ENCODE peak calls at places on chromosome X, in four cellular contexts. I is mesothelial cell of epicardium, V is PC-3, M is astrocyte of the spinal cord. T is an unnamed sample.

GRCh38 chrX:16307950-16308349 is 140.7 kb downstream of the MAGEB17 start:
- DNase-seq in I (no peak), V (no peak), M (no peak), T (no peak)

GRCh38 chrX:110699109-110699508 is 96.5 kb downstream of the CHRDL1 start:
- DNase-seq in I (no peak), V (no peak), M (peak), T (no peak)

GRCh38 chrX:33211356-33212254 is at the start of gene DMD:
- DNase-seq in I (peak), V (no peak), M (peak), T (no peak)

GRCh38 chrX:133980406-133980805 is 5.0 kb downstream of the GPC3 start:
- DNase-seq in I (no peak), V (no peak), M (no peak), T (no peak)

GRCh38 chrX:30935985-30936384 is 46.9 kb upstream of the TAB3 start:
- DNase-seq in I (no peak), V (peak), M (peak), T (no peak)

GRCh38 chrX:152138388-152138784 is at the start of gene MAGEA10:
- DNase-seq in I (no peak), V (no peak), M (no peak), T (no peak)

GRCh38 chrX:68090266-68090665 is 343.0 kb downstream of the OPHN1 start:
- DNase-seq in I (no peak), V (no peak), M (no peak), T (no peak)

GRCh38 chrX:75784689-75785491 is at the start of gene MAGEE2:
- DNase-seq in I (no peak), V (no peak), M (no peak), T (no peak)

GRCh38 chrX:103571121-103571520 is 14.2 kb upstream of the TCEAL4 start:
- DNase-seq in I (no peak), V (no peak), M (no peak), T (no peak)

GRCh38 chrX:101078716-101079115 is at the start of gene TMEM35A:
- DNase-seq in I (no peak), V (no peak), M (peak), T (no peak)

GRCh38 chrX:1452497-1453389 is at the start of gene ASMTL:
- DNase-seq in I (peak), V (peak), M (peak), T (peak)

GRCh38 chrX:81202413-81202794 is 502 bp downstream of the SH3BGRL start:
- DNase-seq in I (no peak), V (no peak), M (peak), T (no peak)

GRCh38 chrX:148416931-148417330 is 83.5 kb upstream of the AFF2 start:
- DNase-seq in I (no peak), V (no peak), M (peak), T (no peak)

GRCh38 chrX:32483534-32484136 is 727.7 kb downstream of the DMD start:
- DNase-seq in I (no peak), V (peak), M (no peak), T (no peak)

GRCh38 chrX:103343105-103343504 is 13.1 kb downstream of the TCEAL7 start:
- DNase-seq in I (no peak), V (peak), M (peak), T (no peak)

GRCh38 chrX:19566359-19567141 is 51.2 kb upstream of the MAP3K15 start:
- DNase-seq in I (no peak), V (no peak), M (peak), T (no peak)

GRCh38 chrX:38754102-38754790 is 47.0 kb upstream of the MID1IP1 start:
- DNase-seq in I (no peak), V (peak), M (peak), T (no peak)

GRCh38 chrX:10769696-10770619 is 149.6 kb upstream of the MID1 start:
- DNase-seq in I (no peak), V (no peak), M (peak), T (no peak)

GRCh38 chrX:100980608-100981497 is 11.3 kb downstream of the ARL13A start:
- DNase-seq in I (no peak), V (peak), M (peak), T (no peak)

GRCh38 chrX:110437686-110438085 is 79.0 kb downstream of the RTL9 start:
- DNase-seq in I (no peak), V (no peak), M (no peak), T (no peak)

GRCh38 chrX:51891821-51892551 is 1.4 kb upstream of the MAGED1 start:
- DNase-seq in I (no peak), V (no peak), M (peak), T (no peak)

GRCh38 chrX:5936438-5936837 is 292.2 kb downstream of the NLGN4X start:
- DNase-seq in I (no peak), V (no peak), M (no peak), T (no peak)

GRCh38 chrX:17285983-17286382 is 89.0 kb upstream of the NHS start:
- DNase-seq in I (no peak), V (no peak), M (no peak), T (no peak)

GRCh38 chrX:153474718-153475117 is 4.3 kb upstream of the HAUS7 start:
- DNase-seq in I (no peak), V (peak), M (peak), T (no peak)

GRCh38 chrX:11261260-11261659 is 32.0 kb upstream of the AMELX start:
- DNase-seq in I (no peak), V (peak), M (peak), T (no peak)

GRCh38 chrX:2664497-2664896 is 26.6 kb upstream of the CD99 start:
- DNase-seq in I (no peak), V (no peak), M (peak), T (no peak)

GRCh38 chrX:38117485-38117884 is 103.2 kb downstream of the SRPX start:
- DNase-seq in I (no peak), V (no peak), M (peak), T (no peak)

GRCh38 chrX:140765043-140765784 is 55.7 kb downstream of the LINC00632 start:
- DNase-seq in I (no peak), V (peak), M (peak), T (no peak)

GRCh38 chrX:121154858-121155404 is 107.5 kb downstream of the GLUD2 start:
- DNase-seq in I (no peak), V (no peak), M (no peak), T (no peak)

GRCh38 chrX:24321741-24322395 is 8.0 kb upstream of the SUPT20HL2 start:
- DNase-seq in I (no peak), V (no peak), M (no peak), T (no peak)

GRCh38 chrX:53089224-53089842 is 4.6 kb upstream of the KANTR start:
- DNase-seq in I (no peak), V (peak), M (peak), T (peak)

GRCh38 chrX:41963348-41963747 is 40.0 kb upstream of the CASK start:
- DNase-seq in I (no peak), V (no peak), M (no peak), T (no peak)

GRCh38 chrX:50003927-50004326 is 81.5 kb downstream of the CLCN5 start:
- DNase-seq in I (no peak), V (peak), M (no peak), T (no peak)

GRCh38 chrX:63613531-63614028 is 171.4 kb downstream of the ARHGEF9 start:
- DNase-seq in I (no peak), V (no peak), M (no peak), T (no peak)

GRCh38 chrX:52934704-52935468 is 23.4 kb downstream of the FAM156A start:
- DNase-seq in I (peak), V (peak), M (peak), T (peak)

GRCh38 chrX:111868726-111869638 is 7.0 kb upstream of the TRPC5OS start:
- DNase-seq in I (no peak), V (peak), M (peak), T (no peak)

GRCh38 chrX:24506082-24506481 is 41.0 kb downstream of the PDK3 start:
- DNase-seq in I (no peak), V (peak), M (no peak), T (no peak)

GRCh38 chrX:130120746-130121504 is 10.6 kb upstream of the ELF4 start:
- DNase-seq in I (peak), V (peak), M (peak), T (peak)

GRCh38 chrX:108235990-108236389 is 144.4 kb downstream of the ATG4A start:
- DNase-seq in I (no peak), V (no peak), M (no peak), T (no peak)

GRCh38 chrX:55450259-55450658 is 1.7 kb upstream of the MAGEH1 start:
- DNase-seq in I (no peak), V (peak), M (no peak), T (no peak)
- TF ChIP-seq CTCF in I (no peak), V (peak), M (no peak), T (peak)

GRCh38 chrX:106791495-106791894 is 11.0 kb upstream of the TBC1D8B start:
- DNase-seq in I (no peak), V (peak), M (no peak), T (no peak)
- TF ChIP-seq CTCF in I (no peak), V (peak), M (peak), T (peak)

GRCh38 chrX:64885850-64886249 is 90.4 kb downstream of the ZC4H2 start:
- DNase-seq in I (no peak), V (peak), M (no peak), T (no peak)
- TF ChIP-seq CTCF in I (peak), V (peak), M (peak), T (peak)

GRCh38 chrX:119573222-119573621 is 1.1 kb upstream of the UBE2A start:
- DNase-seq in I (no peak), V (no peak), M (no peak), T (no peak)

GRCh38 chrX:119573840-119574393 is 446 bp upstream of the UBE2A start:
- DNase-seq in I (no peak), V (peak), M (peak), T (no peak)

GRCh38 chrX:119579414-119579813 is 5.1 kb downstream of the UBE2A start:
- DNase-seq in I (no peak), V (no peak), M (no peak), T (no peak)

GRCh38 chrX:119570351-119570835 is 4.0 kb upstream of the UBE2A start:
- DNase-seq in I (no peak), V (no peak), M (no peak), T (no peak)

DNA sequence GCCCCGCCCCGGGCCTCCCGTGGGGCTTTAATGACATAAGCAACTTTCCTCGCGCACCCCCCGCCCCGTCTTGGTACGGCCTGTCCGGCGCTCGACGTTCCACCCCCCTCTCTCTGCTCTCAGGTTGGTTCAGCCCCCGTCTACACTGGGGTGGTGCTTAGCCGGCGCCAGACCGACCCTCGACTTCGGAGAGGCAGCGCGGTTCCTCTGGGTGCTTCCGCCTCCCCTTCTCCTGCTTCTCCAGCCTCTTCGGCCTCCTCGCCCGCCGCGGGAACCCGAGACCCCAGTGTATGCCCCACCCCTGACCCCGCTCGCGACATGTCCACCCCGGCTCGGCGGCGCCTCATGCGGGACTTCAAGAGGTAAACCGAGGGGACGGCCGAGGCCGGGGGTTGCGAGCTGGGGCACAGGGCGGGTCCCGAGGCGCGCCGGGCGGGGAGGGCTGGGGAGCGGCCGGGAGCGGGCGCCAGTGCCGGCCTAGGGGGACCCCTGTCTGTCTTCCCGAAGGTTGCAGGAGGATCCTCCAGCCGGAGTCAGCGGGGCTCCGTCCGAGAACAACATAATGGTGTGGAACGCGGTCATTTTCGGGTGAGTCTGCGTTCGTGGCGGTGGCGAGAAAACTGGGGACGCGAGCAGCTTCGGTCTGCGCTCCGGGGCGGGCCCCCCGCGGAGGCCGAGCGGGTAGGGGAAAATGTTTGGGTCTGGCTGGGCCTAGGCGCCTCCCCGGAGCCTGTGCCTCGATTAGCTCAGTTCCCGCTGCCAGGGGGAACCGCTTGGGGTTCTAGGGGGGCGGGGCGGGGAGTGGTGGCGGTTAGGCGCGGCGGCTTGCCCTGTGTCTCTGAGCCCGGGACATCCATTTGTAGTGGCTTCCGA is at the start of gene UBE2A:
- DNase-seq in I (peak), V (peak), M (peak), T (peak)
- TF ChIP-seq CTCF in I (no peak), V (peak), M (peak), T (peak)

GRCh38 chrX:21812628-21813027 is 26.8 kb upstream of the MBTPS2 start:
- DNase-seq in I (no peak), V (no peak), M (no peak), T (no peak)

GRCh38 chrX:21811832-21812231 is 27.6 kb upstream of the MBTPS2 start:
- DNase-seq in I (no peak), V (no peak), M (no peak), T (no peak)

GRCh38 chrX:21813612-21814368 is 25.6 kb upstream of the MBTPS2 start:
- DNase-seq in I (no peak), V (no peak), M (no peak), T (no peak)
- TF ChIP-seq CTCF in I (no peak), V (no peak), M (no peak), T (no peak)

DNA sequence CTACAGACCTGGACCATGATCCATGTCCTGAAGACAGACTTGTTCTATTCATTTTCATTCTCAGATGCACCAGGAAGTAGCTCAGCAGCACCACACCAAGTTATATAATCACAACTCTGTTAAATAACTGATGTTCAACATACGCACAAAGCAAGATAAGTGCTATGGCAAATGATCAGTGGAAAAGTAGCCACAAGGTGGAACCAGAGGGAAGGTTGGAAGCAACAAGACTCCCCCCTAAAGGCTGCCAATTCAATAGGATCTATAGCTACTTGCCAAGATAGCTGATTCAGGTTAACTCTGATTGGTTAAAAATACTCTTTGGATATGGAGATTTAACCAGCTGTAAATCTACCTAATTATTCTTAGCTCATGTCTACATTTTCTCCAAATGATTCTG is 23.7 kb upstream of the FAM47B start:
- DNase-seq in I (no peak), V (peak), M (peak), T (no peak)
- TF ChIP-seq CTCF in I (peak), V (peak), M (peak), T (peak)

GRCh38 chrX:45381841-45382240 is 181.2 kb upstream of the DIPK2B start:
- DNase-seq in I (no peak), V (no peak), M (no peak), T (no peak)

GRCh38 chrX:45381366-45381765 is 180.7 kb upstream of the DIPK2B start:
- DNase-seq in I (no peak), V (no peak), M (no peak), T (no peak)

DNA sequence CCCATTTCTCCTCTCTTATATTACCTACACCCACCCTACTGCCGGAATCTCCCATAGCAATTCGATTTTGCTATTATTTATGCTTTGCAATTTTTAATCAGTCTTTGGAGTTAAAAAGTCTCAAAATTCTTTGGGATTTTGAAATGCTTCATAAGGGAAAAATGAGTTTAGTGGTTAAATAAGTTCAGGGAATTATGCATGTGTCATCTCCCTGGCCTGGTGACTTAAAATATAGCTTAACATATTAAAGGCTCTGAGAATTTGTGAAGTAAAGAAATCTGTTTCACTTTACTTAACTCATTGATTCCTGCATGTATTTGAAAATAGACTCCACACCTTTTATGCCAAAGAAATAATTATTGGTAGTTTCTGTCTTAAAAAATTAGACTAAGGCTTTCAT is 185.1 kb upstream of the DIPK2B start:
- DNase-seq in I (no peak), V (no peak), M (peak), T (no peak)
- TF ChIP-seq CTCF in I (no peak), V (no peak), M (no peak), T (no peak)

GRCh38 chrX:149950681-149951080 is 12.4 kb upstream of the EOLA2 start:
- DNase-seq in I (no peak), V (peak), M (peak), T (no peak)
- TF ChIP-seq CTCF in I (peak), V (peak), M (peak), T (peak)

GRCh38 chrX:85052636-85053343 is 49.1 kb downstream of the APOOL start:
- DNase-seq in I (no peak), V (peak), M (peak), T (no peak)
- TF ChIP-seq CTCF in I (no peak), V (peak), M (peak), T (peak)

DNA sequence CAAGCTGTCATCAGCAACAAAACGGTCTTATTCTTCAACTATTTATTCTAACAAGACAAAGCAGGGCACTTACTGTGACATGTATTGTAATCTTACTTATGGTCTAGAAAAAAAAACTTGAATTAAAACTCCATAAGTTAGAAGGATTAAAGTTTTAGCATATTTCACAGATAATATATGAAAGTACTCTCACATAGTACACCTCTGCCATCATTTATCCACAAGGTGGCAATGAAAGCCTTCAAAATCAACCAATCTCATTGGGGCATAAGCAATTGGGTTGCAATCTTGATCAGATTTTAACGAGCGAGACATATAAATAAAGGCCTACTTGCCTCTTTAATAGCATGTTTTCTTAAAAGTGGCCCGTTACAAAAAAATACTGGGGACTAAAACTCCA is 1382.9 kb downstream of the FAM133A start:
- DNase-seq in I (no peak), V (peak), M (peak), T (no peak)
- TF ChIP-seq CTCF in I (no peak), V (peak), M (peak), T (peak)

T was measured in type B pancreatic cell.